ENCODE peak calls at places on chromosomes 2 and 18, in six cellular contexts. P is stimulated activated CD4-positive, alpha-beta T cell treated with anti-CD3 and anti-CD28 coated beads, Interleukin-15, amount 100 ng/mL, for 1 hour; L is amniotic stem cell; F is activated CD4-positive, alpha-beta T cell treated with anti-CD3 and anti-CD28 coated beads, Interleukin-2, amount 50 U/mL, for 48 hours; X is spleen; U is iris pigment epithelial cell. B is an unnamed sample.

GRCh38 chr2:1649871-1650473 is 94.3 kb downstream of the PXDN start:
- DNase-seq in P (no peak), L (no peak), F (no peak), X (peak; percentile 54), U (no peak), B (peak; percentile 51)

GRCh38 chr2:52613064-52613463 is 1154.5 kb upstream of the CHAC2 start:
- DNase-seq in P (no peak), L (no peak), F (no peak), X (no peak), U (peak; percentile 10), B (no peak)

GRCh38 chr2:150211164-150211631 is 276.3 kb downstream of the RND3 start:
- DNase-seq in P (no peak), L (no peak), F (no peak), X (no peak), U (peak; percentile 84), B (no peak)

GRCh38 chr2:70946832-70947442 is 11.2 kb downstream of the ATP6V1B1 start:
- DNase-seq in P (no peak), L (no peak), F (peak; percentile 68), X (no peak), U (peak; percentile 57), B (no peak)

GRCh38 chr2:102664439-102665042 is 45.2 kb downstream of the SLC9A2 start:
- DNase-seq in P (peak; percentile 25), L (no peak), F (peak; percentile 51), X (no peak), U (peak; percentile 48), B (no peak)

GRCh38 chr2:170715062-170715931 is at the start of gene SP5:
- DNase-seq in P (no peak), L (no peak), F (peak; percentile 26), X (no peak), U (peak; percentile 65), B (no peak)

GRCh38 chr18:23573948-23574431 is 12.3 kb downstream of the NPC1 start:
- DNase-seq in P (no peak), L (no peak), F (peak; percentile 61), X (no peak), U (peak; percentile 92), B (peak; percentile 82)

GRCh38 chr2:73894877-73895276 is 2.1 kb downstream of the ACTG2 start:
- DNase-seq in P (no peak), L (no peak), F (no peak), X (no peak), U (no peak), B (no peak)

GRCh38 chr2:241895732-241896641 is 26.5 kb downstream of the RTP5 start:
- DNase-seq in P (no peak), L (no peak), F (peak; percentile 39), X (peak; percentile 69), U (peak; percentile 44), B (no peak)

GRCh38 chr2:112483047-112483473 is 1.1 kb downstream of the TTL start:
- DNase-seq in P (no peak), L (peak; percentile 39), F (peak; percentile 28), X (no peak), U (peak; percentile 76), B (no peak)

GRCh38 chr2:114192362-114192761 is 250.1 kb upstream of the DPP10 start:
- DNase-seq in P (no peak), L (no peak), F (no peak), X (no peak), U (peak; percentile 14), B (no peak)

GRCh38 chr2:170815311-170815710 is 1.4 kb upstream of the GAD1 start:
- DNase-seq in P (no peak), L (no peak), F (no peak), X (no peak), U (no peak), B (no peak)

GRCh38 chr2:69087912-69088240 is 74.9 kb downstream of the ANTXR1 start:
- DNase-seq in P (no peak), L (no peak), F (no peak), X (no peak), U (no peak), B (no peak)

B was measured in natural killer cell treated with Interleukin-12 subunit alpha and Interleukin-12 subunit beta and Interleukin-15 and Interleukin-18, amount 100 ng/mL, for 72 hours.